ENCODE peak calls at places on chromosomes 6 and 20, in four cellular contexts. O is stimulated activated CD4-positive, alpha-beta T cell treated with anti-CD3 and anti-CD28 coated beads, Interleukin-12 subunit alpha, Interleukin-12 subunit beta, amount 100 ng/mL, for 48 hours; V is SK-N-MC; F is NCI-H2081. M is an unnamed sample.

GRCh38 chr20:36538026-36538764 is 3.1 kb upstream of the MYL9 start:
- DNase-seq in O (no peak), V (no peak), F (no peak), M (no peak)

GRCh38 chr6:129105793-129106192 is 222.9 kb downstream of the LAMA2 start:
- DNase-seq in O (no peak), V (no peak), F (no peak), M (no peak)

GRCh38 chr6:168328086-168328485 is 8.5 kb upstream of the DACT2 start:
- DNase-seq in O (no peak), V (no peak), F (no peak), M (no peak)

GRCh38 chr6:6712979-6713514 is 124.5 kb downstream of the LY86 start:
- DNase-seq in V (no peak), F (no peak), O (no peak), M (no peak)

GRCh38 chr6:15927531-15928230 is 201.2 kb upstream of the MYLIP start:
- DNase-seq in V (no peak), F (no peak), O (no peak), M (no peak)

GRCh38 chr6:25278557-25278913 is 639 bp upstream of the CARMIL1 start:
- DNase-seq in O (no peak), V (no peak), F (peak), M (no peak)

GRCh38 chr6:142927904-142928303 is 17.1 kb downstream of the HIVEP2 start:
- DNase-seq in V (no peak), F (no peak), O (no peak), M (no peak)

GRCh38 chr6:81768150-81768942 is 15.9 kb upstream of the TENT5A start:
- DNase-seq in F (no peak), O (no peak), V (no peak), M (no peak)

GRCh38 chr6:32046450-32047083 is 8.4 kb downstream of the CYP21A2 start:
- DNase-seq in V (peak), O (no peak), F (peak), M (peak)

GRCh38 chr6:2103644-2104523 is 141.5 kb downstream of the GMDS start:
- DNase-seq in V (no peak), O (no peak), F (peak), M (no peak)

GRCh38 chr20:32052792-32053362 is 835 bp downstream of the HCK start:
- DNase-seq in F (no peak), O (no peak), V (no peak), M (no peak)

GRCh38 chr6:54990001-54990400 is 143.4 kb downstream of the FAM83B start:
- DNase-seq in O (no peak), F (no peak), V (no peak), M (no peak)

GRCh38 chr6:14121936-14122344 is 4.4 kb downstream of the CD83 start:
- DNase-seq in O (peak), F (no peak), V (no peak), M (no peak)

GRCh38 chr6:35082733-35083403 is 58.3 kb downstream of the TCP11 start:
- DNase-seq in O (no peak), F (no peak), V (no peak), M (no peak)

GRCh38 chr6:164477126-164477525 is 832.3 kb downstream of the C6orf118 start:
- DNase-seq in F (no peak), O (no peak), V (no peak), M (no peak)

GRCh38 chr20:33667245-33668086 is 723 bp downstream of the ACTL10 start:
- DNase-seq in V (no peak), O (no peak), F (peak), M (no peak)

GRCh38 chr6:113591896-113592827 is 265.0 kb upstream of the MARCKS start:
- DNase-seq in V (peak), F (peak), O (no peak), M (no peak)

GRCh38 chr6:7727951-7728854 is 2.3 kb downstream of the BMP6 start:
- DNase-seq in V (no peak), O (no peak), F (no peak), M (peak)

GRCh38 chr6:125340175-125340835 is 38.5 kb upstream of the HDDC2 start:
- DNase-seq in V (no peak), F (no peak), O (no peak), M (no peak)

GRCh38 chr20:16063876-16064275 is 509.4 kb downstream of the KIF16B start:
- DNase-seq in F (no peak), V (no peak), O (no peak), M (no peak)

GRCh38 chr6:13923527-13924145 is 1.1 kb upstream of the RNF182 start:
- DNase-seq in F (no peak), V (no peak), O (no peak), M (no peak)

GRCh38 chr6:93927731-93928130 is 508.4 kb upstream of the EPHA7 start:
- DNase-seq in V (no peak), O (no peak), F (no peak), M (no peak)

GRCh38 chr6:34919651-34920050 is 30.6 kb downstream of the ANKS1A start:
- DNase-seq in O (no peak), V (no peak), F (no peak), M (no peak)